ENCODE peak calls at places on chromosome 20, in four cellular contexts. L, G, R and I are unnamed samples.

GRCh38 chr20:57264908-57265648 is 1.4 kb downstream of the BMP7 start:
- DNase-seq in L (peak; percentile 32), G (no peak), R (no peak), I (no peak)

GRCh38 chr20:35311409-35311808 is 19.2 kb upstream of the FAM83C start:
- DNase-seq in L (no peak), G (no peak), R (no peak), I (peak; percentile 77)

GRCh38 chr20:47795214-47795667 is 10.0 kb upstream of the SULF2 start:
- DNase-seq in L (no peak), G (no peak), R (peak; percentile 18), I (no peak)

GRCh38 chr20:22984611-22985010 is 50.5 kb upstream of the SSTR4 start:
- DNase-seq in L (no peak), G (no peak), R (no peak), I (no peak)

GRCh38 chr20:62174021-62174804 is 8.6 kb upstream of the MTG2 start:
- DNase-seq in L (no peak), G (no peak), R (no peak), I (no peak)

GRCh38 chr20:48187891-48188290 is 402.6 kb upstream of the SULF2 start:
- DNase-seq in L (no peak), G (no peak), R (no peak), I (peak; percentile 21)

GRCh38 chr20:64065973-64066341 is 3.0 kb downstream of the TCEA2 start:
- DNase-seq in L (peak; percentile 80), G (peak; percentile 95), R (no peak), I (peak; percentile 78)

GRCh38 chr20:39874049-39874893 is 814.8 kb downstream of the MAFB start:
- DNase-seq in L (peak; percentile 32), G (peak; percentile 59), R (peak; percentile 68), I (peak; percentile 89)

GRCh38 chr20:64239449-64240242 is 15.9 kb upstream of the PCMTD2 start:
- DNase-seq in L (no peak), G (no peak), R (no peak), I (no peak)

GRCh38 chr20:36378686-36379085 is 72.5 kb downstream of the DLGAP4 start:
- DNase-seq in L (no peak), G (no peak), R (no peak), I (no peak)

GRCh38 chr20:46590453-46590852 is 40.0 kb upstream of the OCSTAMP start:
- DNase-seq in L (no peak), G (no peak), R (no peak), I (no peak)

GRCh38 chr20:62409935-62410741 is 3.1 kb upstream of the CABLES2 start:
- DNase-seq in L (peak; percentile 74), G (peak; percentile 69), R (peak; percentile 89), I (no peak)

GRCh38 chr20:59023616-59024015 is 4.4 kb downstream of the TUBB1 start:
- DNase-seq in L (no peak), G (no peak), R (no peak), I (no peak)

GRCh38 chr20:10654630-10655029 is 19.2 kb downstream of the JAG1 start:
- DNase-seq in L (no peak), G (no peak), R (peak; percentile 83), I (no peak)

GRCh38 chr20:46261456-46262253 is 46.6 kb downstream of the CDH22 start:
- DNase-seq in L (no peak), G (no peak), R (no peak), I (no peak)

GRCh38 chr20:45965169-45966002 is 6.6 kb downstream of the ZNF335 start:
- DNase-seq in L (no peak), G (no peak), R (no peak), I (no peak)

GRCh38 chr20:62333820-62334595 is 31.2 kb downstream of the ADRM1 start:
- DNase-seq in L (no peak), G (no peak), R (no peak), I (no peak)

GRCh38 chr20:45419188-45420091 is 3.5 kb downstream of the PIGT start:
- DNase-seq in L (no peak), G (peak; percentile 74), R (peak; percentile 83), I (peak; percentile 94)

GRCh38 chr20:22394583-22394982 is 189.8 kb downstream of the FOXA2 start:
- DNase-seq in L (no peak), G (no peak), R (no peak), I (no peak)

GRCh38 chr20:7848351-7848750 is 91.9 kb downstream of the HAO1 start:
- DNase-seq in L (no peak), G (no peak), R (no peak), I (no peak)

GRCh38 chr20:46135856-46136633 is 17.9 kb downstream of the CD40 start:
- DNase-seq in L (no peak), G (no peak), R (no peak), I (no peak)

GRCh38 chr20:57856658-57857057 is 146.8 kb upstream of the PMEPA1 start:
- DNase-seq in L (no peak), G (no peak), R (no peak), I (no peak)

GRCh38 chr20:62583424-62583920 is 58.8 kb upstream of the SLCO4A1 start:
- DNase-seq in L (no peak), G (no peak), R (no peak), I (no peak)

GRCh38 chr20:16476032-16476431 is 97.2 kb downstream of the KIF16B start:
- DNase-seq in L (peak; percentile 5), G (peak; percentile 13), R (no peak), I (peak; percentile 62)

DNA sequence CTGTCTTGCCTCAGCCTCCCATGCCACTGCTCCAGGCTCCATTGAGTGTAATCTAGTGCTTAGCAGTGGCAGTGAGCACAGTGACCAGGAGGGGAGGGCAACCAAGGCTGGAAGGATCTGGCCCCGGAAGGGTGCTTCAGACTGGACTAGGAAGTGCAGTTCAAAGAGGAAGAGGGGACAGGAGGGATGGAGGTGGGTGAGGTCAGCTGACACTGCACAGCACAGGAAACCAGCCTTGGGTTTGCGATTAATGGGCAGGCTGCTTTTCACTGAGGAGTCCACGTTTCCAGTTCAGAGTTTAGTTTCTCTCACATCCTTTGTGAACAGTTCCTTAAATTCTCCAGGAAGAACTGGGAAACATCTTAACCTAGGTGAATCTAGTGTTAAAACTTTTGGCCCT is 47.0 kb downstream of the CDS2 start:
- DNase-seq in L (no peak), G (no peak), R (no peak), I (no peak)
- TF ChIP-seq POLR2A in L (no peak), G (no peak), R (no peak), I (no peak)

GRCh38 chr20:17559338-17559737 is 10.5 kb upstream of the DSTN start:
- DNase-seq in L (no peak), G (no peak), R (no peak), I (no peak)

GRCh38 chr20:17558941-17559304 is 11.0 kb upstream of the DSTN start:
- DNase-seq in L (no peak), G (no peak), R (no peak), I (no peak)

GRCh38 chr20:17557675-17558006 is 12.2 kb upstream of the DSTN start:
- DNase-seq in L (no peak), G (no peak), R (peak; percentile 57), I (peak; percentile 94)

GRCh38 chr20:17556842-17557674 is 12.8 kb upstream of the DSTN start:
- DNase-seq in L (no peak), G (no peak), R (peak; percentile 84), I (peak; percentile 34)

GRCh38 chr20:17558154-17558940 is 11.5 kb upstream of the DSTN start:
- DNase-seq in L (no peak), G (peak; percentile 70), R (peak; percentile 34), I (peak; percentile 91)
- TF ChIP-seq POLR2A in L (no peak), G (peak; percentile 66), R (peak; percentile 27), I (peak; percentile 91)

GRCh38 chr20:50730765-50731054 is 670 bp upstream of the PARD6B start:
- DNase-seq in L (no peak), G (no peak), R (no peak), I (no peak)

GRCh38 chr20:50728981-50729874 is 2.2 kb upstream of the PARD6B start:
- DNase-seq in L (no peak), G (no peak), R (peak; percentile 39), I (no peak)

GRCh38 chr20:50731930-50732690 is 730 bp downstream of the PARD6B start:
- DNase-seq in L (no peak), G (no peak), R (peak; percentile 30), I (no peak)

GRCh38 chr20:50729925-50730764 is 1.2 kb upstream of the PARD6B start:
- DNase-seq in L (no peak), G (no peak), R (peak; percentile 34), I (no peak)

GRCh38 chr20:50731055-50731929 is at the start of gene PARD6B:
- DNase-seq in L (peak; percentile 99), G (peak; percentile 94), R (peak; percentile 99), I (peak; percentile 92)
- TF ChIP-seq POLR2A in L (no peak), G (no peak), R (peak; percentile 92), I (no peak)

GRCh38 chr20:50230871-50231270 is 40.2 kb downstream of the CEBPB start:
- DNase-seq in L (no peak), G (no peak), R (no peak), I (no peak)
- TF ChIP-seq POLR2A in L (no peak), G (no peak), R (no peak), I (no peak)

GRCh38 chr20:33992923-33993799 is 550 bp upstream of the RALY start:
- DNase-seq in L (peak; percentile 85), G (peak; percentile 89), R (peak; percentile 100), I (peak; percentile 99)
- TF ChIP-seq POLR2A in L (peak; percentile 88), G (peak; percentile 94), R (peak; percentile 93), I (peak; percentile 88)

GRCh38 chr20:43318749-43319148 is 129.0 kb upstream of the PTPRT start:
- DNase-seq in L (no peak), G (no peak), R (no peak), I (no peak)
- TF ChIP-seq POLR2A in L (no peak), G (no peak), R (no peak), I (no peak)

DNA sequence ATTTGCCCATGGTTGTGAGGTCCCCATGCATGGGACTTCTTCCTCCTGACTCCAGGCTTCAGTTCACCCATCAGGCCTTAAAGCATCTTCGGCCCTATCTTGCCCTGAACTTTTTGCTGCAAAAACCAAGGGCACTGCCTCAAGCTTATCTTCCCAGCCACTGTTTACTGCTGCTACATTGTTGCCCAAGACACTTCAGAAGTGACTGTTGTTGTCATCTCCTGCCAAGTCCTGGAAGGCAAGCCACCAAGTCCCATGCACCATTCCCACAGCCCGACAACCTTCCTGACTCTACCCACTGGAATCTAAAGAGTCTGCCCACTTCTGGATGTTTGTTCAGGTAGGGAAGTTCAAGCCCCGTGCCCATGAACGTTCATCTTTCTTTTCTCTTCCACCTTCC is 12.4 kb downstream of the BANF2 start:
- DNase-seq in L (no peak), G (no peak), R (peak; percentile 65), I (no peak)
- TF ChIP-seq POLR2A in L (no peak), G (no peak), R (no peak), I (no peak)